ENCODE peak calls at places on chromosomes 3 and 15, in six cellular contexts. K, N, J, D, Z and F are unnamed samples. For H3K4me1, the result is how much of the 10 kb centered on the place peaks cover.

GRCh38 chr3:170809975-170810357 is 60.0 kb downstream of the RPL22L1 start:
- DNase-seq in Z (no peak), J (no peak), N (peak), K (peak), D (peak), F (peak)

GRCh38 chr3:55000546-55000945 is 72.7 kb upstream of the LRTM1 start:
- DNase-seq in J (no peak), D (peak), Z (no peak), N (peak), K (peak), F (peak)

GRCh38 chr15:43093026-43093425 is 12.8 kb downstream of the UBR1 start:
- DNase-seq in D (peak), Z (no peak), J (no peak), N (peak), K (no peak), F (no peak)

GRCh38 chr3:16148783-16149182 is 25.7 kb upstream of the GALNT15 start:
- DNase-seq in K (no peak), D (peak), N (peak), Z (no peak), J (no peak), F (no peak)

GRCh38 chr3:51668756-51669155 is 2.3 kb upstream of the TEX264 start:
- DNase-seq in J (no peak), N (no peak), D (no peak), Z (no peak), K (no peak), F (no peak)

GRCh38 chr3:20258371-20258770 is 72.4 kb upstream of the SGO1 start:
- DNase-seq in K (no peak), N (no peak), J (no peak), Z (no peak), D (no peak), F (no peak)

GRCh38 chr3:107193114-107193513 is 184.1 kb upstream of the CCDC54 start:
- DNase-seq in Z (no peak), K (no peak), D (no peak), J (no peak), N (no peak), F (no peak)

GRCh38 chr3:86708908-86709307 is 282.0 kb downstream of the VGLL3 start:
- DNase-seq in D (no peak), J (no peak), Z (no peak), N (no peak), K (no peak), F (no peak)

GRCh38 chr3:155326901-155327300 is 33.4 kb upstream of the STRIT1 start:
- DNase-seq in D (no peak), K (no peak), N (no peak), Z (no peak), J (no peak), F (no peak)

GRCh38 chr3:164488893-164489292 is 589.4 kb downstream of the SI start:
- DNase-seq in K (peak), J (no peak), Z (no peak), N (no peak), D (no peak), F (no peak)

GRCh38 chr3:164486150-164486549 is 592.1 kb downstream of the SI start:
- DNase-seq in J (no peak), Z (no peak), K (peak), N (no peak), D (no peak), F (no peak)
- H3K4me1 ChIP-seq in J (under half), Z (under half), K (under half), N (under half), D (under half), F (under half)

GRCh38 chr3:100717637-100718487 is 8.6 kb downstream of the TFG start:
- DNase-seq in J (no peak), K (no peak), N (no peak), D (no peak), Z (no peak), F (no peak)
- H3K4me1 ChIP-seq in J (under half), K (under half), N (half or more), D (under half), Z (under half), F (under half)

GRCh38 chr3:34219556-34219955 is 421.1 kb downstream of the PDCD6IP start:
- DNase-seq in Z (no peak), J (no peak), D (no peak), K (no peak), N (no peak), F (no peak)

GRCh38 chr3:34213481-34213880 is 415.1 kb downstream of the PDCD6IP start:
- DNase-seq in J (no peak), K (no peak), N (no peak), D (no peak), Z (peak), F (no peak)

GRCh38 chr3:34216713-34217346 is 418.4 kb downstream of the PDCD6IP start:
- DNase-seq in D (no peak), N (no peak), J (no peak), Z (no peak), K (no peak), F (no peak)

GRCh38 chr3:34218706-34219105 is 420.3 kb downstream of the PDCD6IP start:
- DNase-seq in N (no peak), K (no peak), Z (no peak), D (no peak), J (no peak), F (no peak)
- H3K4me1 ChIP-seq in N (under half), K (under half), Z (under half), D (under half), J (under half), F (under half)

GRCh38 chr3:182308328-182308727 is 485.0 kb upstream of the ATP11B start:
- DNase-seq in K (no peak), D (no peak), Z (no peak), N (no peak), J (no peak), F (no peak)

GRCh38 chr3:182300266-182300665 is 493.0 kb upstream of the ATP11B start:
- DNase-seq in D (no peak), N (no peak), J (no peak), K (no peak), Z (no peak), F (no peak)

GRCh38 chr3:182309120-182309519 is 484.2 kb upstream of the ATP11B start:
- DNase-seq in K (no peak), J (no peak), Z (no peak), N (no peak), D (no peak), F (peak)

GRCh38 chr3:182305881-182306665 is 487.2 kb upstream of the ATP11B start:
- DNase-seq in Z (no peak), N (no peak), K (no peak), J (no peak), D (no peak), F (no peak)

GRCh38 chr3:182303169-182303568 is 490.1 kb upstream of the ATP11B start:
- DNase-seq in D (no peak), Z (no peak), K (no peak), N (no peak), J (no peak), F (peak)
- H3K4me1 ChIP-seq in D (under half), Z (under half), K (under half), N (under half), J (under half), F (under half)

GRCh38 chr15:87477759-87478687 is 778.5 kb downstream of the NTRK3 start:
- DNase-seq in Z (peak), N (peak), K (no peak), D (peak), J (no peak), F (peak)

GRCh38 chr15:87487484-87487883 is 769.1 kb downstream of the NTRK3 start:
- DNase-seq in N (no peak), D (no peak), Z (no peak), K (no peak), J (no peak), F (no peak)

GRCh38 chr15:87478688-87479072 is 777.9 kb downstream of the NTRK3 start:
- DNase-seq in K (no peak), N (no peak), Z (no peak), J (no peak), D (no peak), F (no peak)

DNA sequence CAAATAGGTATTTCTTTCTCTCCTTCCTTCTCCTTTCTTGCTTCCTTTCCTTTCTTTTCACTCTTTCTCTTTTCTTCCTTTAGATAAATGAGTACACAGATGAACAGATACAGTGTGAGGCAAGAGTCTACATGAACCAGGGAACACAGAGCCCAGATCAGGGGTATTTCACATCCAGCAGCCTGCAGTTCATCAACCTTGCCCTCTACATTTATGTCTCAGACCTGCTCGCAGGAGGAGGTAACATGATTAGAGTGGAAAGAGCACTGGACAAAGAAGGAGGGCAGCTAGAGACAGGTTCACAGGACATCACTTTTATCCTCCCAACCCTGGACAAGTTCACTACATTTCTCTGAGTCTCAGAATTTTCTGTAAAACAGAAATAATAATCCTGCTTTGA is 773.1 kb downstream of the NTRK3 start:
- DNase-seq in Z (no peak), K (no peak), J (no peak), N (no peak), D (no peak), F (no peak)
- H3K4me1 ChIP-seq in Z (under half), K (under half), J (under half), N (under half), D (under half), F (under half)

DNA sequence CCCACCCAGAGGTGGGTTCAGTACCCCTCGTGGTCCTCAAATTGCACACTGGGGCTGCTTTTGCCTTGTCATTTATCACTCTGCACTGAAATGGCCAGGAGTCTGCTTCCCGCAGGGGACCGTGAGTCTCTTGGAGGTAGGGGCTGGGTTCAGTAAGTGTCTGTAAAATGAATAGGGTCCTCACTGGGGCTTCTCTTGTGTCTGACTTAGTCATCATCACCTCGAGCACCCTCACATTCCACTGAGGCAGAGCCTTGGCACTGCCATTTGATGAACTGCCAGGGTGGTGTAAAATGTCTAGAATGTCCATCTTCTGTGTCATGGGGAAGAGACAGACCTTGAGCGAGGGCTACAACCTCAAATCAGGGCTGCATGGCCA is 61.0 kb upstream of the RYK start:
- DNase-seq in N (no peak), D (no peak), J (no peak), K (no peak), Z (no peak), F (no peak)
- H3K4me1 ChIP-seq in N (under half), D (under half), J (under half), K (half or more), Z (under half), F (half or more)

GRCh38 chr3:124829175-124829818 is 57.9 kb downstream of the ITGB5 start:
- DNase-seq in D (no peak), J (no peak), Z (no peak), K (no peak), N (no peak), F (no peak)
- H3K4me1 ChIP-seq in D (under half), J (under half), Z (half or more), K (half or more), N (under half), F (under half)

DNA sequence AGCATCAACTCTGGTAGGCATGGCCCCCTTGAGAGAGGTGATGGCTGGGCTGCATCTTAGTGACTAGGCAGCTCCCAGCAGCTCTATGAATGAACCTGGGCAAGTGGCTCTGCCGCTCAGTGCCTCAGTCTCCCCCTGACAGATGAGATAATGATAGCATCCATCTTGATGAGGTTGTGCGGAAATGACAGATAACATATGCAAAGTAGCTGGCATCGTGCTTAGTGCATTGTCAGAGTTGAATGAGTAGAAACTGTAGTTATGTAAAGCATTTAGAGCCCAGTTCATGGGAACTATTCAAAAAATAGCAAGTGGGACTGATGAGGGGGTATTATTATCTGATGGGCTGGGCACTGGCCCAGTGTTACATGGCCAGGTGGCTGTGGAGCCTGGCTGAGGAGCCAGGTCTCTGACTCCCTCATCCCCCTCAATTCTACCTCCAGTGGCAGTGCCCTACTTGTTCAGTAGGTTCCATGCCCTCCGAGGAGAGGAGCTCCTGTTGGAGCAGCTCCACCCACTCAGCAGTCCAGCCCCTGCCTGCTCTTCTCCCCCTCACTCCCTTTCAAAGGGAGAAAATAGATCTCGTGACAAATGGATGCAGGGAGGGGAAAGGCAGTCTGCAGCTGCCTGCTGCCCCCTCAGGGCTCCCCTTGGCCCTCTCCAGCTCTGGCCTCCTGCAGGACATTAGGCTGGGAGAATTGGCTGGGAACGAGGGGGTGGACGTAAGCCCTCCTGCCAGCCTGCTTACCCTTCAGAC is 6.6 kb downstream of the PRKCD start:
- DNase-seq in Z (no peak), J (no peak), D (no peak), N (no peak), K (no peak), F (no peak)
- H3K4me1 ChIP-seq in Z (under half), J (under half), D (under half), N (under half), K (under half), F (under half)

DNA sequence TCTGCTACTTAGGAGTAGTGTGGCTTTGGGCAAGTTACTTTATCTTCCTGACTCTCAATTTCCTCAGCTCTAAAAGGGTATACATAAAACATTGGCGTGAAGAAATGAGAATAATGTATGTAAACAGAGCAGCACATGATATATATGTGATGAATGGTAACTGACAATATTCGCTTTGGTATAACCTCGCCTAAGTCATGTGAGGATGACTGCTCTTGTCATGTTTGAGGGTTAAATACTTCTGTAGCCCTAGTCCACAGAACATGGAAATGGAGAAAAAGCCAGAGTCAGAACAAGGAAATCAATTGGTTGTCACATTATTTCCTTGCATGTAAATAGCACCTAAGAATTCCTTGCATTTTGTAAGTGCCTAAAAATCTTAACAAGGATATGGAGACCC is 25.0 kb downstream of the CHP1 start:
- DNase-seq in D (no peak), J (no peak), N (no peak), K (no peak), Z (no peak), F (no peak)
- H3K4me1 ChIP-seq in D (under half), J (under half), N (under half), K (half or more), Z (under half), F (under half)

DNA sequence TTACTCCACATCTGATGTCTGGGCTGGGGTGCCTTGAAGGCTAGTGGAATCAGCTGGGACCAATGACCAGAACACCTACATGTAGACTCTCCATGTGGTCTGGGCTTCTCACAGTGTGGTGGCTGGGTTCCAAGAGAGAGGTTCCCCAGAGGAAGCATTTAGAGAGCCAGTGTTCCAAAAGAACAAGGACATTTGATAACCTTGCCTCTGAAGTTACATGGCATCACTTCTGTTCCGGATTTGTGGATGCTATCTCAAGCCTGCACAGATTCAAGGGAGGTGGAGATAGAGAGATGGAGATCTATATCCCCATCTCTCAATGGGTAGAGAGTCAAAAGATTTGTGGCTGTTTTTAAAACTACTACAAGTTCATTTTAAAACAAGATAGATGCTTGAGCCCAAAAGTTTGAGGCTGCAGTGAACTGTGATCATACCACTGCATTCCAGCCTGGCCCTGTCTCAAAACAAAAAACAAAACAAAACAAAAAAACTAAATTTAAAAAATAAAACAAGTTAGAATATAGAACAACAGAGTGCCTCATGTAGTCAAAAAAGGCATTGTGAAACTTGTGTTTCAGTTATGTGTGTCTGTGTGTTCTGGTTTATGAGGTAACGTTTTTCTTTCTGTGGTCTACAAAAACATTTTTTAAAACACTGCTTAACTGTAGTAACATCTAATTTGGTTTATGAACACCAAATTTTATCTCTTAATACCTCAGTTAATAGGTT is 44.8 kb downstream of the PDE8A start:
- DNase-seq in Z (no peak), K (peak), J (no peak), N (no peak), D (no peak), F (no peak)
- H3K4me1 ChIP-seq in Z (under half), K (half or more), J (half or more), N (under half), D (under half), F (under half)